ENCODE peak calls at places on chromosomes 4 and X, in six cellular contexts. J, N, R, G, K and Z are unnamed samples.

GRCh38 chr4:35038079-35038805 is 1206.1 kb downstream of the ARAP2 start:
- DNase-seq in J (no peak), K (no peak), R (no peak), N (no peak), G (no peak), Z (no peak)

GRCh38 chr4:31100551-31100950 is 380.4 kb downstream of the PCDH7 start:
- DNase-seq in J (no peak), K (peak; percentile 67), R (no peak), G (no peak), N (no peak), Z (no peak)

GRCh38 chr4:54318904-54319303 is 89.8 kb downstream of the PDGFRA start:
- DNase-seq in K (peak; percentile 58), J (peak; percentile 65), G (no peak), R (peak; percentile 66), N (no peak), Z (no peak)

GRCh38 chr4:74202062-74202586 is 44.2 kb downstream of the MTHFD2L start:
- DNase-seq in K (peak; percentile 53), R (no peak), J (no peak), G (no peak), N (no peak), Z (no peak)

GRCh38 chrX:124113799-124114600 is 152.5 kb downstream of the STAG2 start:
- DNase-seq in G (no peak), K (no peak), J (no peak), R (no peak), N (no peak), Z (no peak)

GRCh38 chrX:130623508-130623907 is 221.7 kb downstream of the RBMX2 start:
- DNase-seq in R (no peak), J (no peak), G (no peak), K (no peak), N (no peak), Z (no peak)

GRCh38 chr4:110503588-110504435 is 27.9 kb downstream of the ENPEP start:
- DNase-seq in R (peak; percentile 4), N (no peak), J (peak; percentile 32), K (peak; percentile 13), G (no peak), Z (no peak)

GRCh38 chr4:4859010-4859798 is at the start of gene MSX1:
- DNase-seq in K (peak; percentile 75), R (peak; percentile 94), G (peak; percentile 91), J (peak; percentile 89), N (peak; percentile 48), Z (peak; percentile 87)

GRCh38 chr4:6693274-6694176 is at the start of gene S100P:
- DNase-seq in J (no peak), R (peak; percentile 87), N (no peak), K (no peak), G (no peak), Z (no peak)

GRCh38 chrX:36908801-36909403 is 99.3 kb upstream of the FAM47C start:
- DNase-seq in R (peak; percentile 32), K (peak; percentile 29), G (no peak), J (peak; percentile 21), N (no peak), Z (no peak)

GRCh38 chrX:13412208-13412600 is 92.4 kb upstream of the ATXN3L start:
- DNase-seq in G (no peak), J (no peak), R (no peak), K (no peak), N (no peak), Z (no peak)

GRCh38 chrX:47366051-47366722 is 4.2 kb upstream of the ZNF157 start:
- DNase-seq in J (peak; percentile 63), R (no peak), G (peak; percentile 79), N (peak; percentile 50), K (peak; percentile 57), Z (no peak)

GRCh38 chr4:70607454-70607853 is 15.4 kb downstream of the AMBN start:
- DNase-seq in G (no peak), R (no peak), N (no peak), J (no peak), K (no peak), Z (no peak)

GRCh38 chr4:108398836-108399235 is 221.5 kb upstream of the RPL34 start:
- DNase-seq in K (no peak), R (no peak), J (no peak), N (no peak), G (no peak), Z (no peak)

GRCh38 chrX:53246231-53246630 is 21.2 kb upstream of the KDM5C start:
- DNase-seq in R (no peak), J (no peak), N (no peak), G (no peak), K (no peak), Z (no peak)

GRCh38 chrX:69506617-69507499 is 2.7 kb downstream of the NALF2 start:
- DNase-seq in N (no peak), K (no peak), G (no peak), J (no peak), R (no peak), Z (no peak)

DNA sequence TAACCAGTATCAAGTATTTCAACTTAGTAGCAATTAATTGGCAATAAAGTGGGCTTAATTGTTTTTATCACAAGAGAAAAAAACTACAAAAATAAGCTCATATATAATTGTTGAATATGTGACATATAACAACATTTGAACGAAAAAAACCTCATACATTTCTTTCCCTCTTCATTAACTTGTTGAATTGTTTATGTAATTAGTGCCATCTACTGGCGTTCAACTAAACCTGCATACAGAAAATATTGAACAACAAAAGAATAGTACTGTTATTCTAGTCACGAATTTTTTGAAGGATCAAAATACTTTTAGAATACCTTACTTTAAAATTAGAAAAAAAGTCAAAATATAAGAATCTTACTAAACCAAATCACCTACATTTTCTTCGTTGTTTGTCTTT is 586.5 kb upstream of the FTHL17 start:
- DNase-seq in N (no peak), K (peak; percentile 49), G (no peak), J (peak; percentile 37), R (peak; percentile 21), Z (no peak)
- TF ChIP-seq CTCF in N (no peak), K (peak; percentile 63), G (no peak), J (peak; percentile 49), R (peak; percentile 14), Z (peak; percentile 48)

GRCh38 chr4:163902417-163902816 is 407.9 kb downstream of the TMA16 start:
- DNase-seq in K (no peak), N (no peak), G (no peak), R (no peak), J (no peak), Z (no peak)

GRCh38 chr4:163895369-163896005 is 401.0 kb downstream of the TMA16 start:
- DNase-seq in N (no peak), J (no peak), R (no peak), K (no peak), G (no peak), Z (no peak)

GRCh38 chr4:163901305-163901704 is 406.8 kb downstream of the TMA16 start:
- DNase-seq in R (no peak), K (no peak), N (no peak), G (no peak), J (no peak), Z (no peak)
- TF ChIP-seq CTCF in R (no peak), K (no peak), N (no peak), G (no peak), J (no peak), Z (no peak)

DNA sequence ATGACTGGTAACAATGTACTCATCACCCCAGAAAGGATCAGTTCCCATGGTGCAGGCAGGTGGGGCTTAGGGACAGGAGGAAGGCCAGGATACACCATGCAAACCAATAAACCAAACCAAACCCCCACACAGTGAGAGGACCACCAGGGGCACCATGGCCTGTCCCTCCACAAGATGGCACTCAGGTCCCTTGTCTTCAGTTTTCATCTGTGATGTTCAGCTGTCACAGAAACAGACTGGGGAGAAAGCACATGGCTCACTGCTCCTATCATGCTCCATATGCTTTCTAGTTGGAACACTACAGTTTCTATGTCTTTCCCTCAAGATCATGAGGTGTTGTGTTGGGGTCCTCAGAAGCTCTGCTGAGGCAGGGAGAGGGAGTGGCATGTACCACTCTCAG is 10.1 kb downstream of the HS3ST1 start:
- DNase-seq in N (no peak), J (no peak), G (no peak), R (peak; percentile 57), K (peak; percentile 7), Z (no peak)
- TF ChIP-seq CTCF in N (no peak), J (no peak), G (no peak), R (peak; percentile 45), K (no peak), Z (no peak)

GRCh38 chr4:156158747-156159146 is 205.1 kb upstream of the CTSO start:
- DNase-seq in R (no peak), G (no peak), K (no peak), J (peak; percentile 18), N (no peak), Z (no peak)

DNA sequence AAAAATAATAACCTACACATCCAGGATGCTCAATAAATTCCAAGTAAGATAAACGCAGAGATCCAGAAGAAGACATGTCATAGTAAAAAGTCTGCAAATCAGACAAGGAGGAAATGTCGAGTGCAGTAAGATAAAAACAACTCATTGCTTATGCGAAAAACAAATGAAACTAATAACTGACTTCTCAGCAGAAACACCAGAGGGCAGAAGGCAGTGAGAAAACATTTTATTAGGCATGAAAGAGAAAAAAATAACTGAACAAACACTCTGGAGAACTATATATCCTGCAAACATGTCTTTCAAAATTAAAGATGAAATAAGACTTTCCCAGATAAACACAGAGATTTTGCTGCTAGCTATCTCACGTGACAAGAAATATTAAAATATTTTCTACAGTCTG is 201.3 kb upstream of the CTSO start:
- DNase-seq in N (no peak), K (no peak), R (no peak), G (no peak), J (peak; percentile 32), Z (no peak)
- TF ChIP-seq CTCF in N (no peak), K (no peak), R (no peak), G (no peak), J (peak; percentile 54), Z (peak; percentile 9)

DNA sequence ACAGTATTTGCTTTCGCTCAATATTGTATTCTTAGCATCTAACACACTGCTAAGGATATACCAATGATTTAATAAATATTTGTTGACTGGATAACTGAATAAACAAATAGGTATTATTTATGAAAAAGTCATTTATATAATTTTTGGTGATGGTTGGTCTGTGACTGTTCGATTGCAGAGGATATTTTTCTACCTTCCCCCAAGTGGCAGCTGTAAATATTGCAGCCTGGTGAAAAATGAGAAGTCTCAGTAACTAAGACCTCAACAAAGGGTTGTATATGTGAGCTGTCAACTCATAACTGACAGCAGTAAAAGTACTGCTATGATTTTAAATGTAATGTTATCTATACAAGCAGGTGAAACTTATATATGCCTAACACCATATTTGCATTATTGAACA is 36.0 kb downstream of the HTR2C start:
- DNase-seq in N (no peak), G (no peak), K (no peak), R (peak; percentile 4), J (no peak), Z (no peak)
- TF ChIP-seq CTCF in N (no peak), G (no peak), K (peak; percentile 25), R (peak; percentile 18), J (peak; percentile 37), Z (peak; percentile 3)